ENCODE peak calls at places on chromosomes 16 and 17, in five cellular contexts. E is activated CD8-positive, alpha-beta memory T cell treated with anti-CD3 and anti-CD28 coated beads, Interleukin-2, amount 50 U/mL, for 48 hours; P is RWPE1; J is fibroblast of lung; Y is stimulated activated CD8-positive, alpha-beta memory T cell treated with anti-CD3 and anti-CD28 coated beads, Interleukin-2, amount 100 ng/mL, for 48 hours. I is an unnamed sample.

GRCh38 chr16:56289862-56290261 is 98.6 kb downstream of the GNAO1 start:
- DNase-seq in E (no peak), P (no peak), J (no peak), Y (no peak), I (no peak)

GRCh38 chr16:75114179-75114945 is 2.2 kb downstream of the LDHD start:
- DNase-seq in E (no peak), P (no peak), J (no peak), Y (no peak), I (no peak)

GRCh38 chr16:13833510-13833909 is 86.4 kb upstream of the ERCC4 start:
- DNase-seq in E (no peak), P (no peak), J (no peak), Y (no peak), I (no peak)

GRCh38 chr16:31501226-31501965 is 6.8 kb downstream of the RUSF1 start:
- DNase-seq in E (no peak), P (no peak), J (no peak), Y (no peak), I (no peak)

GRCh38 chr16:87374313-87374712 is 9.3 kb downstream of the FBXO31 start:
- DNase-seq in E (no peak), P (no peak), J (no peak), Y (no peak), I (no peak)

GRCh38 chr16:28149016-28149888 is 62.5 kb downstream of the XPO6 start:
- DNase-seq in E (no peak), P (no peak), J (no peak), Y (no peak), I (no peak)

GRCh38 chr17:81403040-81403467 is 7.8 kb downstream of the BAHCC1 start:
- DNase-seq in E (no peak), P (no peak), J (no peak), Y (no peak), I (no peak)

GRCh38 chr17:35627417-35627816 is 40.3 kb downstream of the AP2B1 start:
- DNase-seq in E (no peak), P (no peak), J (no peak), Y (no peak), I (no peak)

GRCh38 chr17:39628655-39629493 is 2.1 kb downstream of the PPP1R1B start:
- DNase-seq in E (no peak), P (no peak), J (no peak), Y (no peak), I (no peak)

GRCh38 chr17:80029235-80029974 is 6.3 kb downstream of the TBC1D16 start:
- DNase-seq in E (no peak), P (no peak), J (peak; percentile 72), Y (no peak), I (no peak)